ENCODE peak calls at places on chromosomes 5 and 9, in four cellular contexts. One of them, this sample, is unnamed.

GRCh38 chr9:27385606-27386005 is 88.7 kb upstream of the EQTN start:
- DNase-seq in K562: no peak
- DNase-seq in HepG2: no peak
- DNase-seq in GM12878: no peak
- DNase-seq in this sample: no peak

GRCh38 chr5:176845392-176845713 is 35.0 kb downstream of the UNC5A start:
- DNase-seq in K562: no peak
- DNase-seq in HepG2: no peak
- DNase-seq in GM12878: no peak
- DNase-seq in this sample: no peak

GRCh38 chr5:178115835-178116405 is 2.6 kb downstream of the N4BP3 start:
- DNase-seq in K562: no peak
- DNase-seq in HepG2: no peak
- DNase-seq in GM12878: no peak
- DNase-seq in this sample: no peak

GRCh38 chr5:166370928-166371690 is 1920.3 kb upstream of the WWC1 start:
- DNase-seq in K562: no peak
- DNase-seq in HepG2: no peak
- DNase-seq in GM12878: no peak
- DNase-seq in this sample: no peak

GRCh38 chr5:111254613-111255012 is 30.4 kb downstream of the CAMK4 start:
- DNase-seq in K562: no peak
- DNase-seq in HepG2: no peak
- DNase-seq in GM12878: peak; percentile 95
- DNase-seq in this sample: no peak

GRCh38 chr5:1724822-1725602 is 74.6 kb downstream of the MRPL36 start:
- DNase-seq in K562: peak; percentile 62
- DNase-seq in HepG2: no peak
- DNase-seq in GM12878: no peak
- DNase-seq in this sample: no peak

GRCh38 chr5:119367502-119368237 is 11.9 kb downstream of the TNFAIP8 start:
- DNase-seq in K562: no peak
- DNase-seq in HepG2: peak; percentile 39
- DNase-seq in GM12878: peak; percentile 81
- DNase-seq in this sample: no peak

GRCh38 chr5:33662721-33663435 is 222.1 kb downstream of the TARS1 start:
- DNase-seq in K562: no peak
- DNase-seq in HepG2: no peak
- DNase-seq in GM12878: no peak
- DNase-seq in this sample: no peak

GRCh38 chr5:78518365-78519197 is 130.0 kb downstream of the LHFPL2 start:
- DNase-seq in K562: no peak
- DNase-seq in HepG2: peak; percentile 97
- DNase-seq in GM12878: no peak
- DNase-seq in this sample: peak; percentile 70

GRCh38 chr9:37503736-37504135 is 18.0 kb downstream of the POLR1E start:
- DNase-seq in K562: no peak
- DNase-seq in HepG2: no peak
- DNase-seq in GM12878: no peak
- DNase-seq in this sample: no peak

GRCh38 chr5:129440424-129440823 is 19.7 kb upstream of the ADAMTS19 start:
- DNase-seq in K562: no peak
- DNase-seq in HepG2: no peak
- DNase-seq in GM12878: no peak
- DNase-seq in this sample: no peak

GRCh38 chr5:167794121-167794520 is 497.3 kb upstream of the WWC1 start:
- DNase-seq in K562: no peak
- DNase-seq in HepG2: no peak
- DNase-seq in GM12878: no peak
- DNase-seq in this sample: no peak

GRCh38 chr5:31161772-31162171 is 31.7 kb upstream of the CDH6 start:
- DNase-seq in K562: no peak
- DNase-seq in HepG2: peak; percentile 23
- DNase-seq in GM12878: no peak
- DNase-seq in this sample: no peak

GRCh38 chr9:127174386-127175318 is 52.2 kb upstream of the ANGPTL2 start:
- DNase-seq in K562: no peak
- DNase-seq in HepG2: no peak
- DNase-seq in GM12878: no peak
- DNase-seq in this sample: no peak

GRCh38 chr5:170277953-170278352 is 19.6 kb downstream of the LCP2 start:
- DNase-seq in K562: no peak
- DNase-seq in HepG2: no peak
- DNase-seq in GM12878: no peak
- DNase-seq in this sample: no peak

GRCh38 chr9:5195450-5195849 is 10.0 kb upstream of the INSL6 start:
- DNase-seq in K562: no peak
- DNase-seq in HepG2: no peak
- DNase-seq in GM12878: no peak
- DNase-seq in this sample: no peak

GRCh38 chr5:56471707-56472106 is 238.6 kb upstream of the ANKRD55 start:
- DNase-seq in K562: no peak
- DNase-seq in HepG2: peak; percentile 35
- DNase-seq in GM12878: no peak
- DNase-seq in this sample: no peak

GRCh38 chr5:108639356-108639755 is 108.3 kb upstream of the FER start:
- DNase-seq in K562: no peak
- DNase-seq in HepG2: no peak
- DNase-seq in GM12878: no peak
- DNase-seq in this sample: no peak

GRCh38 chr5:54644226-54644625 is 126.7 kb downstream of the SNX18 start:
- DNase-seq in K562: no peak
- DNase-seq in HepG2: no peak
- DNase-seq in GM12878: no peak
- DNase-seq in this sample: peak; percentile 3

GRCh38 chr9:115531410-115532130 is 413.6 kb upstream of the TNC start:
- DNase-seq in K562: no peak
- DNase-seq in HepG2: no peak
- DNase-seq in GM12878: no peak
- DNase-seq in this sample: no peak

GRCh38 chr5:86665984-86666760 is 48.4 kb downstream of the COX7C start:
- DNase-seq in K562: peak; percentile 6
- DNase-seq in HepG2: no peak
- DNase-seq in GM12878: peak; percentile 21
- DNase-seq in this sample: no peak

GRCh38 chr9:21873540-21874221 is 71.2 kb downstream of the MTAP start:
- DNase-seq in K562: no peak
- DNase-seq in HepG2: no peak
- DNase-seq in GM12878: no peak
- DNase-seq in this sample: no peak

GRCh38 chr9:2681981-2682380 is 35.3 kb upstream of the KCNV2 start:
- DNase-seq in K562: no peak
- DNase-seq in HepG2: no peak
- DNase-seq in GM12878: no peak
- DNase-seq in this sample: no peak

GRCh38 chr9:129828051-129828450 is 4.1 kb upstream of the TOR1A start:
- DNase-seq in K562: no peak
- DNase-seq in HepG2: no peak
- DNase-seq in GM12878: no peak
- DNase-seq in this sample: no peak

GRCh38 chr5:160556886-160557285 is 135.2 kb downstream of the PTTG1 start:
- DNase-seq in K562: no peak
- DNase-seq in HepG2: no peak
- DNase-seq in GM12878: no peak
- DNase-seq in this sample: no peak

GRCh38 chr9:3662671-3663070 is 136.9 kb upstream of the RFX3 start:
- DNase-seq in K562: no peak
- DNase-seq in HepG2: no peak
- DNase-seq in GM12878: no peak
- DNase-seq in this sample: no peak

GRCh38 chr9:133584559-133585476 is 24.4 kb downstream of the FAM163B start:
- DNase-seq in K562: no peak
- DNase-seq in HepG2: no peak
- DNase-seq in GM12878: no peak
- DNase-seq in this sample: no peak

GRCh38 chr5:67771791-67772190 is 443.8 kb upstream of the PIK3R1 start:
- DNase-seq in K562: no peak
- DNase-seq in HepG2: no peak
- DNase-seq in GM12878: no peak
- DNase-seq in this sample: no peak

GRCh38 chr5:145834917-145835838 is at the start of gene PRELID2:
- DNase-seq in K562: peak; percentile 97
- DNase-seq in HepG2: peak; percentile 89
- DNase-seq in GM12878: peak; percentile 27
- DNase-seq in this sample: peak; percentile 61

GRCh38 chr9:94490465-94490864 is 64.4 kb upstream of the PCAT7 start:
- DNase-seq in K562: peak; percentile 6
- DNase-seq in HepG2: no peak
- DNase-seq in GM12878: no peak
- DNase-seq in this sample: no peak

GRCh38 chr9:38620483-38621433 is at the start of gene ANKRD18A:
- DNase-seq in K562: no peak
- DNase-seq in HepG2: peak; percentile 89
- DNase-seq in GM12878: no peak
- DNase-seq in this sample: peak; percentile 73

GRCh38 chr5:157454273-157454672 is 5.7 kb upstream of the NIPAL4 start:
- DNase-seq in K562: no peak
- DNase-seq in HepG2: no peak
- DNase-seq in GM12878: no peak
- DNase-seq in this sample: no peak

GRCh38 chr5:124519396-124519795 is 227.0 kb downstream of the ZNF608 start:
- DNase-seq in K562: no peak
- DNase-seq in HepG2: no peak
- DNase-seq in GM12878: peak; percentile 33
- DNase-seq in this sample: no peak

GRCh38 chr5:53425598-53426516 is 54.6 kb upstream of the FST start:
- DNase-seq in K562: peak; percentile 71
- DNase-seq in HepG2: peak; percentile 67
- DNase-seq in GM12878: no peak
- DNase-seq in this sample: peak; percentile 45
- TF ChIP-seq ESRRA in K562: no peak
- TF ChIP-seq ESRRA in HepG2: no peak
- TF ChIP-seq ESRRA in GM12878: no peak
- TF ChIP-seq ESRRA in this sample: no peak

GRCh38 chr5:14872070-14872989 is 752 bp upstream of the ANKH start:
- DNase-seq in K562: peak; percentile 35
- DNase-seq in HepG2: peak; percentile 53
- DNase-seq in GM12878: no peak
- DNase-seq in this sample: peak; percentile 21

GRCh38 chr5:14871084-14871572 is 450 bp downstream of the ANKH start:
- DNase-seq in K562: peak; percentile 14
- DNase-seq in HepG2: no peak
- DNase-seq in GM12878: no peak
- DNase-seq in this sample: peak; percentile 4

GRCh38 chr5:14873093-14873492 is 1.5 kb upstream of the ANKH start:
- DNase-seq in K562: no peak
- DNase-seq in HepG2: no peak
- DNase-seq in GM12878: no peak
- DNase-seq in this sample: no peak

GRCh38 chr5:14870347-14871083 is 1.1 kb downstream of the ANKH start:
- DNase-seq in K562: no peak
- DNase-seq in HepG2: no peak
- DNase-seq in GM12878: no peak
- DNase-seq in this sample: no peak

DNA sequence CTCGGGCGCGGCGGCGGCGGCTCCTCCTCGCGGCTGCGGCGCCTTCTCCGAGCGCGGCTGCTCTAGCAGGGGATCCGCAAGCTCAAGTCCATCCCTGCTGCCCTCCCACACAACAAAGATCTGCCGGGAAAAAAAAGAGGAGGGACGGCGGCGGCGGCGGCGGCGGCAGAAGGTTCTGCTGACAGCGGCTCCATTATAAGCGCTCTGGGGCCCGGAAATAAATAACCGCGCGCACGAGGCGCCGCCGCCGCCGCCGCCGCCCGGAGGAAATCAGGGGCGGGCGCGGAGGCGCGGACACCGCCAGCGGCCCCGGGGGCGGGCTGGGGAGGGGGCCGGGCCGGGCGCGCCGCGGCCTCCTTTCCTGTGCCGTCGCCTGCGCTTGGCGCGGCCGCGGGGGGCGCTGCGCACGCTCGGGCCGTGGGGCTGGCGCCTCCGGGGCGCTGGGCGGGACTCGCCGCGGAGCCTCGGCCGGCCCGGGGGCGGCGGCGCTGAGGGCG is at the start of gene ANKH:
- DNase-seq in K562: peak; percentile 87
- DNase-seq in HepG2: peak; percentile 51
- DNase-seq in GM12878: no peak
- DNase-seq in this sample: peak; percentile 45
- TF ChIP-seq BHLHE40 in K562: no peak
- TF ChIP-seq BHLHE40 in HepG2: no peak
- TF ChIP-seq BHLHE40 in GM12878: peak; percentile 76
- TF ChIP-seq BHLHE40 in this sample: no peak

DNA sequence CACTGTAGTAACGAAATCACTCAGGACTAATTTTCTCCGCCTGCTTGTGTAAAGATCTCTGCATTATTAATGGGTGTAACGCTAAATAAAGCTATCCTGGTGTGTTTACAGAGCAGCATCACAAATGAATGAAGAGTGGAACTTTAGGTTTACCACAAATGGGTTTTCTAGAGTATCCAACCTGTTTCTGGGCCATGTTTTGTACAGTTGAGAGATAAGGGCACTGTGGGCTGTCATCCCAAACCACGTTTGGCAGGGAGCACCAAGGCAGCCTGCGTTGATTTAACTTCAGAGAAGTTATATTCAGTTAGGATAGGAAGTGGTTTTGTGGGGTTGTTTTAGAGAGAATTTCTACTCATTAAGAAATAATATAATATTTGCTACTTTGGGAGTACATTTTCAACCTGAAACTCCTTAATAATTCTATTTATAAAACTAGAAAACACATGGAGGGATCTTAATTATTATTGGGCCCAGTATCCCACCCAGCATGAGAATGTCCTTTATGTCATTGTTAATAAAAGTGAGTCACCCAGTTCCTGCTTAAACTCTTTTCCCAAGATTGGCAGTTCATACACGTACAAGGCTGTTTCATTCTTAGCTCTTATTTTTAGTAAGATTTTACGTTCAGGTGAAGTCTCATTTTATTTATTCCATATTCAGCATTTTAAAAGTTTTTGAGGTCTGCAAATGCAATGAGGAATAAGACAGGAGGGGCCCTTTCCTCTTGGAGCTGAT is 8.0 kb downstream of the KCNN2 start:
- DNase-seq in K562: no peak
- DNase-seq in HepG2: no peak
- DNase-seq in GM12878: no peak
- DNase-seq in this sample: no peak
- TF ChIP-seq ESRRA in K562: no peak
- TF ChIP-seq ESRRA in HepG2: no peak
- TF ChIP-seq ESRRA in GM12878: no peak
- TF ChIP-seq ESRRA in this sample: no peak

GRCh38 chr9:98162638-98163037 is 29.8 kb downstream of the CORO2A start:
- DNase-seq in K562: no peak
- DNase-seq in HepG2: no peak
- DNase-seq in GM12878: no peak
- DNase-seq in this sample: no peak
- TF ChIP-seq BHLHE40 in K562: no peak
- TF ChIP-seq BHLHE40 in HepG2: no peak
- TF ChIP-seq BHLHE40 in GM12878: no peak
- TF ChIP-seq BHLHE40 in this sample: no peak

This sample was measured in A549.